ENCODE peak calls at places on chromosome 7, in five cellular contexts. One of them, this sample, is unnamed.

GRCh38 chr7:31145339-31145738 is 93.2 kb downstream of the ADCYAP1R1 start:
- DNase-seq in heart left ventricle: no peak
- DNase-seq in effector memory CD4-positive, alpha-beta T cell: no peak
- DNase-seq in mesendoderm: peak; percentile 37
- DNase-seq in heart right ventricle: no peak
- DNase-seq in this sample: no peak

GRCh38 chr7:88396948-88397322 is 90.2 kb upstream of the STEAP4 start:
- DNase-seq in heart left ventricle: no peak
- DNase-seq in effector memory CD4-positive, alpha-beta T cell: no peak
- DNase-seq in mesendoderm: no peak
- DNase-seq in heart right ventricle: no peak
- DNase-seq in this sample: no peak

GRCh38 chr7:28688651-28689050 is 269.5 kb downstream of the TRIL start:
- DNase-seq in heart left ventricle: peak; percentile 42
- DNase-seq in effector memory CD4-positive, alpha-beta T cell: no peak
- DNase-seq in mesendoderm: no peak
- DNase-seq in heart right ventricle: peak; percentile 22
- DNase-seq in this sample: no peak

GRCh38 chr7:7449055-7449454 is 86.6 kb downstream of the COL28A1 start:
- DNase-seq in heart left ventricle: no peak
- DNase-seq in effector memory CD4-positive, alpha-beta T cell: no peak
- DNase-seq in mesendoderm: no peak
- DNase-seq in heart right ventricle: no peak
- DNase-seq in this sample: no peak

GRCh38 chr7:22726345-22726848 is 603 bp upstream of the IL6 start:
- DNase-seq in heart left ventricle: no peak
- DNase-seq in effector memory CD4-positive, alpha-beta T cell: peak; percentile 11
- DNase-seq in mesendoderm: peak; percentile 94
- DNase-seq in heart right ventricle: peak; percentile 42
- DNase-seq in this sample: no peak

GRCh38 chr7:34096135-34096775 is 190.9 kb downstream of the BMPER start:
- DNase-seq in heart left ventricle: peak; percentile 23
- DNase-seq in effector memory CD4-positive, alpha-beta T cell: no peak
- DNase-seq in mesendoderm: no peak
- DNase-seq in heart right ventricle: peak; percentile 26
- DNase-seq in this sample: no peak

GRCh38 chr7:41756783-41757182 is 53.9 kb upstream of the INHBA start:
- DNase-seq in heart left ventricle: no peak
- DNase-seq in effector memory CD4-positive, alpha-beta T cell: no peak
- DNase-seq in mesendoderm: peak; percentile 32
- DNase-seq in heart right ventricle: no peak
- DNase-seq in this sample: no peak

GRCh38 chr7:48126037-48126436 is 37.0 kb downstream of the UPP1 start:
- DNase-seq in heart left ventricle: no peak
- DNase-seq in effector memory CD4-positive, alpha-beta T cell: no peak
- DNase-seq in mesendoderm: no peak
- DNase-seq in heart right ventricle: no peak
- DNase-seq in this sample: no peak

GRCh38 chr7:73683916-73684693 is 708 bp downstream of the BUD23 start:
- DNase-seq in heart left ventricle: no peak
- DNase-seq in effector memory CD4-positive, alpha-beta T cell: no peak
- DNase-seq in mesendoderm: no peak
- DNase-seq in heart right ventricle: no peak
- DNase-seq in this sample: no peak

GRCh38 chr7:802500-803242 is 29.6 kb upstream of the SUN1 start:
- DNase-seq in heart left ventricle: no peak
- DNase-seq in effector memory CD4-positive, alpha-beta T cell: no peak
- DNase-seq in mesendoderm: no peak
- DNase-seq in heart right ventricle: no peak
- DNase-seq in this sample: no peak

GRCh38 chr7:101156866-101157589 is 2.8 kb downstream of the AP1S1 start:
- DNase-seq in heart left ventricle: no peak
- DNase-seq in effector memory CD4-positive, alpha-beta T cell: no peak
- DNase-seq in mesendoderm: peak; percentile 57
- DNase-seq in heart right ventricle: no peak
- DNase-seq in this sample: no peak

GRCh38 chr7:924541-925231 is 29.8 kb downstream of the ADAP1 start:
- DNase-seq in heart left ventricle: peak; percentile 23
- DNase-seq in effector memory CD4-positive, alpha-beta T cell: no peak
- DNase-seq in mesendoderm: no peak
- DNase-seq in heart right ventricle: no peak
- DNase-seq in this sample: no peak

GRCh38 chr7:155204744-155205367 is 92.8 kb upstream of the INSIG1 start:
- DNase-seq in heart left ventricle: no peak
- DNase-seq in effector memory CD4-positive, alpha-beta T cell: no peak
- DNase-seq in mesendoderm: no peak
- DNase-seq in heart right ventricle: no peak
- DNase-seq in this sample: no peak

GRCh38 chr7:128178611-128179010 is 62.5 kb upstream of the LEP start:
- DNase-seq in heart left ventricle: no peak
- DNase-seq in effector memory CD4-positive, alpha-beta T cell: no peak
- DNase-seq in mesendoderm: no peak
- DNase-seq in heart right ventricle: no peak
- DNase-seq in this sample: no peak

GRCh38 chr7:19621740-19622139 is 87.1 kb downstream of the POLR1F start:
- DNase-seq in heart left ventricle: no peak
- DNase-seq in effector memory CD4-positive, alpha-beta T cell: no peak
- DNase-seq in mesendoderm: no peak
- DNase-seq in heart right ventricle: no peak
- DNase-seq in this sample: peak; percentile 11

GRCh38 chr7:36272567-36273269 is 116.9 kb upstream of the ANLN start:
- DNase-seq in heart left ventricle: no peak
- DNase-seq in effector memory CD4-positive, alpha-beta T cell: no peak
- DNase-seq in mesendoderm: no peak
- DNase-seq in heart right ventricle: no peak
- DNase-seq in this sample: no peak

GRCh38 chr7:70582921-70583895 is 548.7 kb upstream of the GALNT17 start:
- DNase-seq in heart left ventricle: no peak
- DNase-seq in effector memory CD4-positive, alpha-beta T cell: no peak
- DNase-seq in mesendoderm: peak; percentile 90
- DNase-seq in heart right ventricle: no peak
- DNase-seq in this sample: no peak

GRCh38 chr7:47651355-47652317 is 69.7 kb upstream of the TNS3 start:
- DNase-seq in heart left ventricle: no peak
- DNase-seq in effector memory CD4-positive, alpha-beta T cell: no peak
- DNase-seq in mesendoderm: no peak
- DNase-seq in heart right ventricle: no peak
- DNase-seq in this sample: no peak

GRCh38 chr7:1922870-1923236 is 252.8 kb downstream of the ELFN1 start:
- DNase-seq in heart left ventricle: no peak
- DNase-seq in effector memory CD4-positive, alpha-beta T cell: no peak
- DNase-seq in mesendoderm: peak; percentile 24
- DNase-seq in heart right ventricle: no peak
- DNase-seq in this sample: no peak

GRCh38 chr7:17301491-17302101 is 3.1 kb downstream of the AHR start:
- DNase-seq in heart left ventricle: peak; percentile 45
- DNase-seq in effector memory CD4-positive, alpha-beta T cell: peak; percentile 34
- DNase-seq in mesendoderm: no peak
- DNase-seq in heart right ventricle: peak; percentile 68
- DNase-seq in this sample: no peak

GRCh38 chr7:142319970-142320369 is 62.1 kb upstream of the PRSS58 start:
- DNase-seq in heart left ventricle: no peak
- DNase-seq in effector memory CD4-positive, alpha-beta T cell: peak; percentile 13
- DNase-seq in mesendoderm: peak; percentile 53
- DNase-seq in heart right ventricle: no peak
- DNase-seq in this sample: no peak

GRCh38 chr7:128135275-128136214 is 104.3 kb upstream of the LRRC4 start:
- DNase-seq in heart left ventricle: peak; percentile 51
- DNase-seq in effector memory CD4-positive, alpha-beta T cell: peak; percentile 25
- DNase-seq in mesendoderm: peak; percentile 69
- DNase-seq in heart right ventricle: peak; percentile 34
- DNase-seq in this sample: peak; percentile 73

GRCh38 chr7:55366461-55367138 is 1.5 kb downstream of the LANCL2 start:
- DNase-seq in heart left ventricle: no peak
- DNase-seq in effector memory CD4-positive, alpha-beta T cell: no peak
- DNase-seq in mesendoderm: peak; percentile 29
- DNase-seq in heart right ventricle: no peak
- DNase-seq in this sample: no peak

GRCh38 chr7:47488205-47488968 is 93.5 kb downstream of the TNS3 start:
- DNase-seq in heart left ventricle: no peak
- DNase-seq in effector memory CD4-positive, alpha-beta T cell: no peak
- DNase-seq in mesendoderm: no peak
- DNase-seq in heart right ventricle: no peak
- DNase-seq in this sample: no peak

GRCh38 chr7:25026156-25026555 is 46.2 kb upstream of the OSBPL3 start:
- DNase-seq in heart left ventricle: no peak
- DNase-seq in effector memory CD4-positive, alpha-beta T cell: no peak
- DNase-seq in mesendoderm: peak; percentile 76
- DNase-seq in heart right ventricle: no peak
- DNase-seq in this sample: no peak

GRCh38 chr7:923108-924041 is 31.1 kb downstream of the ADAP1 start:
- DNase-seq in heart left ventricle: peak; percentile 74
- DNase-seq in effector memory CD4-positive, alpha-beta T cell: peak; percentile 83
- DNase-seq in mesendoderm: peak; percentile 48
- DNase-seq in heart right ventricle: peak; percentile 56
- DNase-seq in this sample: no peak

GRCh38 chr7:98312201-98312600 is 30.7 kb downstream of the BRI3 start:
- DNase-seq in heart left ventricle: no peak
- DNase-seq in effector memory CD4-positive, alpha-beta T cell: no peak
- DNase-seq in mesendoderm: no peak
- DNase-seq in heart right ventricle: no peak
- DNase-seq in this sample: no peak

GRCh38 chr7:65749518-65749917 is 123.4 kb upstream of the VKORC1L1 start:
- DNase-seq in heart left ventricle: no peak
- DNase-seq in effector memory CD4-positive, alpha-beta T cell: no peak
- DNase-seq in mesendoderm: no peak
- DNase-seq in heart right ventricle: no peak
- DNase-seq in this sample: no peak

GRCh38 chr7:18257711-18258110 is 230.1 kb upstream of the PRPS1L1 start:
- DNase-seq in heart left ventricle: no peak
- DNase-seq in effector memory CD4-positive, alpha-beta T cell: no peak
- DNase-seq in mesendoderm: no peak
- DNase-seq in heart right ventricle: no peak
- DNase-seq in this sample: no peak

GRCh38 chr7:155265144-155265543 is 32.5 kb upstream of the INSIG1 start:
- DNase-seq in heart left ventricle: no peak
- DNase-seq in effector memory CD4-positive, alpha-beta T cell: no peak
- DNase-seq in mesendoderm: no peak
- DNase-seq in heart right ventricle: no peak
- DNase-seq in this sample: no peak

DNA sequence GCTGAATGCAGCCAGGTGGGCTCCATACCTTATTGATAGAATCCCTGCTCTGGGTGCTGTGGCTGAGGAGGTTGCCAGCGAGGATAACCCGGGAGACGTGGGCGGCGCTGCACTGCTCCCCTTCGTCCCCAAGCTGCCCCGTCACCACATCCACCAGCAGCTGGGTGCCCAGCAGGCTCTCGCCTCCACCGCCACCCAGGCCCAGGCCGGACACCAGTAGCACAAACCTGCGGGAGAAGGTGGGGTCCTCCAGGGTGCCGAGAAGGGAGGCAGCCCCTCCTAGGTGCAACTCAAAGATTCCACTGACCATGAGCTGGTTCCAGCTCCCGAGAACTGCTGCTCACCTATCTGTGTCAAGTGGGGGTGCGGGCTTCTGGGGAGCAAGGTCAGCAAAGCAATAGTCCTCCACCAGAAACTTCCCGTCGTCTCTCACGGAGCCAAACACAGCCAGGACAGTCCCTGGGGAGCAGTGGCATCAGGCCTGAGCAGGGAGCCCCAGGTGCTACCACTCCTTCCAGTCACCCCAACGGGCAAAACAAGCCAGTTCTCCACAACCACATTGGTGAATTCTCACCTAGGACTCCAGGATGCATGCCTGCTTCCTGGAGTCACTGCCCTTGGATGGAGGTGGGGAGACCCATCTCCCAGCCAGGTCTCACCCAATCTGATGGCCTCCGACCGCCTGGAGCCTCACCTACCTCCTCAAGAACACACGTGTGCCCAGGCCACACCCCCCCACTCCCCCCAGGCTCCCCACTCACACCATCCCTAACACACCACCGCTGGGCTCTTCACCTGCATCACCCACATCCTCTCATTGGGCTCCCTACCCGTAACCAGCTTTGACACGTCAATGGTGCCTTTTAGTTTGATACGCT is 6.3 kb downstream of the POLD2 start:
- DNase-seq in heart left ventricle: no peak
- DNase-seq in effector memory CD4-positive, alpha-beta T cell: no peak
- DNase-seq in mesendoderm: no peak
- DNase-seq in heart right ventricle: no peak
- DNase-seq in this sample: no peak
- H3K27ac ChIP-seq in heart left ventricle: no peak overlapping the region
- H3K27ac ChIP-seq in effector memory CD4-positive, alpha-beta T cell: no peak overlapping the region
- H3K27ac ChIP-seq in mesendoderm: no peak overlapping the region
- H3K27ac ChIP-seq in heart right ventricle: no peak overlapping the region
- H3K27ac ChIP-seq in this sample: no peak overlapping the region

GRCh38 chr7:43584200-43584586 is 1.3 kb downstream of the STK17A start:
- DNase-seq in heart left ventricle: peak; percentile 24
- DNase-seq in effector memory CD4-positive, alpha-beta T cell: no peak
- DNase-seq in mesendoderm: peak; percentile 42
- DNase-seq in heart right ventricle: peak; percentile 29
- DNase-seq in this sample: no peak
- H3K27ac ChIP-seq in heart left ventricle: peak overlapping the region; percentile 96
- H3K27ac ChIP-seq in effector memory CD4-positive, alpha-beta T cell: peak overlapping the region; percentile 94
- H3K27ac ChIP-seq in mesendoderm: no peak overlapping the region
- H3K27ac ChIP-seq in heart right ventricle: peak overlapping the region; percentile 98
- H3K27ac ChIP-seq in this sample: peak overlapping the region; percentile 52

GRCh38 chr7:112715525-112715924 is 74.7 kb downstream of the TMEM168 start:
- DNase-seq in heart left ventricle: no peak
- DNase-seq in effector memory CD4-positive, alpha-beta T cell: no peak
- DNase-seq in mesendoderm: no peak
- DNase-seq in heart right ventricle: no peak
- DNase-seq in this sample: no peak

DNA sequence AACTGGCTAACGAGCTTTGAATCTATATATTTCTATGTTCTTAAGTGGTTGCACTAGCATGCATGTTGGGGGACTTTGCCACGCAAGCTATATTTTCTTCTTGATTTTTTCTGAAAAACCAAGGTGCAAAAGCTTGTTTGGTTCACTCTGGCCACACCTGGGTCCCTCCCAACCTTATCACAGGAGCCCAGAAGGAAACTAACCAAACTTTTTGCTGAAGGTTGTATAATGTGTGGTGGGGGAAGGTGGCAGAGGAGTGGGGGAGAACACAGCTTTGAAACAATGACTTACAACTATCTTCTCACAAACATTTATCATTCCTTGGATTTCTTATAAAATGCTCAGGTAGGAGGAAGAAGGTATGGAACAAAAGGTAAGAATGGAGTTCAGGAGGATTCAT is 75.3 kb downstream of the TMEM168 start:
- DNase-seq in heart left ventricle: no peak
- DNase-seq in effector memory CD4-positive, alpha-beta T cell: no peak
- DNase-seq in mesendoderm: no peak
- DNase-seq in heart right ventricle: no peak
- DNase-seq in this sample: no peak
- H3K27ac ChIP-seq in heart left ventricle: no peak overlapping the region
- H3K27ac ChIP-seq in effector memory CD4-positive, alpha-beta T cell: no peak overlapping the region
- H3K27ac ChIP-seq in mesendoderm: no peak overlapping the region
- H3K27ac ChIP-seq in heart right ventricle: no peak overlapping the region
- H3K27ac ChIP-seq in this sample: no peak overlapping the region

GRCh38 chr7:139572071-139572470 is 48.6 kb downstream of the CLEC2L start:
- DNase-seq in heart left ventricle: no peak
- DNase-seq in effector memory CD4-positive, alpha-beta T cell: no peak
- DNase-seq in mesendoderm: no peak
- DNase-seq in heart right ventricle: no peak
- DNase-seq in this sample: no peak
- H3K27ac ChIP-seq in heart left ventricle: no peak overlapping the region
- H3K27ac ChIP-seq in effector memory CD4-positive, alpha-beta T cell: no peak overlapping the region
- H3K27ac ChIP-seq in mesendoderm: no peak overlapping the region
- H3K27ac ChIP-seq in heart right ventricle: no peak overlapping the region
- H3K27ac ChIP-seq in this sample: no peak overlapping the region

This sample was measured in caudate nucleus.